ENCODE peak calls at places on chromosomes 11 and 22, in six cellular contexts. U, I, M, N, D and W are unnamed samples.

GRCh38 chr22:38005943-38006342 is 21.6 kb upstream of the SOX10 start:
- DNase-seq in U (no peak), N (no peak), I (no peak), M (no peak), D (no peak), W (no peak)

GRCh38 chr22:26907366-26907765 is 250.0 kb downstream of the MIAT start:
- DNase-seq in N (no peak), M (no peak), I (no peak), D (no peak), U (no peak), W (no peak)

GRCh38 chr11:4578624-4579023 is 2.9 kb upstream of the OR52I2 start:
- DNase-seq in I (no peak), M (no peak), U (no peak), N (no peak), D (no peak), W (no peak)

GRCh38 chr11:132840660-132841059 is 691.6 kb downstream of the OPCML start:
- DNase-seq in I (no peak), U (no peak), M (no peak), N (no peak), D (no peak), W (no peak)

GRCh38 chr22:18973264-18974031 is 37.4 kb upstream of the PRODH start:
- DNase-seq in M (no peak), N (no peak), D (no peak), U (no peak), I (no peak), W (no peak)

GRCh38 chr11:12888525-12889158 is 120.5 kb upstream of the RASSF10 start:
- DNase-seq in I (peak; percentile 83), M (peak; percentile 90), U (peak; percentile 72), N (peak; percentile 94), D (peak; percentile 65), W (peak; percentile 90)

GRCh38 chr11:37264783-37265182 is 666.7 kb upstream of the RAG2 start:
- DNase-seq in I (no peak), N (no peak), U (no peak), M (no peak), D (no peak), W (no peak)

GRCh38 chr11:12900496-12900895 is 108.6 kb upstream of the RASSF10 start:
- DNase-seq in U (no peak), I (peak; percentile 93), N (no peak), D (no peak), M (peak; percentile 94), W (peak; percentile 93)

GRCh38 chr22:36383110-36383581 is 4.6 kb downstream of the MYH9 start:
- DNase-seq in U (no peak), D (no peak), I (no peak), M (peak; percentile 94), N (no peak), W (peak; percentile 87)

DNA sequence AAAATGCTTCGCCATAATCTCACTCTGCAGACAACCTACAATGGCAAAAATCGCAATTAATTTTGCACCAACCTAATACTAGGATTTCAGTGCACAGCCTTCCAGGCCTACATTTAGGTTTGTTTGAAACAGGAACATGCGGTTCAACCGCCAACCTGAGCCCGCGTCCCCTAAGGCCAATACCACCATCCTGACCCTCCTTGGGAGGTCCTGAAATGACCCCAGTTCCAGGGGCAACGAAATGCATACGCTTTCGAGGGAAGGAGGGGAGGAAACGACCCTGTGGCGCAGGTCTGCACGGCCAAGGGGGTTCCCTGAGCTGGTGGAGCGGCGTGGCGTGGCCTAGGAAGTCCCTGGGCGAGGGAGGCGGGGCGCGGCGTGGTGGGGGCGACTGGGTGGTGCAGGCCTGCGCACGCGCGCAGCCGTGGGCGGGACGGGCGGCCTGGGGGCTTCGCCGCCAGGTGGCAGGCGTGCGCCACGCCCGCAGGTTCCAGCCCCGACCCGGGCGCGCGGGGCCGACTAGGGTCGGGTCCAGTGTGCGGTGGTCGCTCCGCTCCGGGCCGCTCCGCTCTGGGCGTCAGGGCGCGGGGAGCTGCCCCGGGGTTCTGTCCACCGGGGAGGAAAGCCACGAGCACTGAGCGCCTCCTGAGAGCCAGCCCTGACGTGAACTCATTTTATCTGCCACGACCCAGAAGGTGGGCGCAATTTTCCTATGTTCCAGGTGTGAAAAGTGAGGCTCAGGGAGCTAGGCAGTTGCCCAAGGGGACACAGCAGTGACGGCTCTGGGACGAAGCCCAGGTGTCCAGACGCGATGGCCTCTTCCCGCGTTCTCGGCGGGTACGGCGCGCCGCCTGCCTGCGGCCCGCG is 94.2 kb downstream of the SWAP70 start:
- DNase-seq in D (no peak), U (peak; percentile 74), I (peak; percentile 90), N (peak; percentile 83), M (peak; percentile 72), W (peak; percentile 76)
- H3K18ac ChIP-seq in D (peak overlapping the region; percentile 93), U (peak overlapping the region; percentile 96), I (peak overlapping the region; percentile 92), N (peak overlapping the region; percentile 78), M (peak overlapping the region; percentile 97), W (peak overlapping the region; percentile 93)

DNA sequence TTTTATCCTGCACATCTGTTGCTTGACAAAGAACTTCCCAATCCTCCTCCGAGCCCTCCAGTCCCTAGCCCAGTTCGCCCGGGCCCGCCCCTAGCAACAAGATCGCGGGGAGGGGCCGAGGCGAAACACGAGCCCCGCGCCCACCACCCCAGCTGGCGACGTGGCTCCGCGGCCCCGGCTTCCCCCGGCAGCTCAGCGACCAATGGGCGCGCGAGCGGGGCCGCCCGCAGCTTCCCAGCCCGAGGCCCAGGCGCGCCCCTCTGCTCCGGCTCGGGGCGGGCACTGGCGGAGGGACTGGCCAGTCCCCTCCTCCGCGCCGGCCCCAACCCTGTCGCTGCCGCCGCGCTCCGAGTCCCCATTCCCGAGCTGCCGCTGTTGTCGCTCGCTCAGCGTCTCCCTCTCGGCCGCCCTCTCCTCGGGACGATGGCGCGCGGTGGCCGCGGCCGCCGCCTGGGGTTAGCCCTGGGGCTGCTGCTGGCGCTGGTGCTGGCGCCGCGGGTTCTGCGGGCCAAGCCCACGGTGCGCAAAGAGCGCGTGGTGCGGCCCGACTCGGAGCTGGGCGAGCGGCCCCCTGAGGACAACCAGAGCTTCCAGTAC is at the start of gene RCN1:
- DNase-seq in U (peak; percentile 91), M (peak; percentile 86), D (peak; percentile 47), N (peak; percentile 95), I (peak; percentile 85), W (peak; percentile 91)
- H2BK120ac ChIP-seq in U (no peak within 1 kb of the TSS), M (peak within 1 kb of the TSS; percentile 92), D (no peak within 1 kb of the TSS), N (no peak within 1 kb of the TSS), I (peak within 1 kb of the TSS; percentile 100), W (peak within 1 kb of the TSS; percentile 50)

GRCh38 chr11:10899542-10899830 is 41.6 kb upstream of the ZBED5 start:
- DNase-seq in D (no peak), N (no peak), U (no peak), M (no peak), I (no peak), W (no peak)

GRCh38 chr11:10902301-10902700 is 44.4 kb upstream of the ZBED5 start:
- DNase-seq in D (no peak), I (no peak), U (no peak), M (no peak), N (no peak), W (no peak)

GRCh38 chr11:10902756-10903155 is 44.9 kb upstream of the ZBED5 start:
- DNase-seq in N (no peak), U (no peak), M (no peak), I (no peak), D (no peak), W (no peak)

GRCh38 chr11:10898763-10899541 is 41.1 kb upstream of the ZBED5 start:
- DNase-seq in D (no peak), N (no peak), M (no peak), U (no peak), I (no peak), W (no peak)

GRCh38 chr11:10900686-10901415 is 43.0 kb upstream of the ZBED5 start:
- DNase-seq in I (no peak), U (no peak), N (no peak), D (no peak), M (peak; percentile 57), W (peak; percentile 78)
- H3K4me3 ChIP-seq in I (no peak overlapping the region), U (no peak overlapping the region), N (no peak overlapping the region), D (no peak overlapping the region), M (no peak overlapping the region), W (peak overlapping the region; percentile 61)

GRCh38 chr22:41285820-41286638 is at the start of gene RANGAP1:
- DNase-seq in M (peak; percentile 98), I (peak; percentile 99), D (peak; percentile 95), N (peak; percentile 100), U (peak; percentile 97), W (peak; percentile 99)
- H3K18ac ChIP-seq in M (peak within 1 kb of the TSS; percentile 90), I (peak within 1 kb of the TSS; percentile 82), D (peak within 1 kb of the TSS; percentile 71), N (peak within 1 kb of the TSS; percentile 85), U (peak within 1 kb of the TSS; percentile 66), W (peak within 1 kb of the TSS; percentile 89)

DNA sequence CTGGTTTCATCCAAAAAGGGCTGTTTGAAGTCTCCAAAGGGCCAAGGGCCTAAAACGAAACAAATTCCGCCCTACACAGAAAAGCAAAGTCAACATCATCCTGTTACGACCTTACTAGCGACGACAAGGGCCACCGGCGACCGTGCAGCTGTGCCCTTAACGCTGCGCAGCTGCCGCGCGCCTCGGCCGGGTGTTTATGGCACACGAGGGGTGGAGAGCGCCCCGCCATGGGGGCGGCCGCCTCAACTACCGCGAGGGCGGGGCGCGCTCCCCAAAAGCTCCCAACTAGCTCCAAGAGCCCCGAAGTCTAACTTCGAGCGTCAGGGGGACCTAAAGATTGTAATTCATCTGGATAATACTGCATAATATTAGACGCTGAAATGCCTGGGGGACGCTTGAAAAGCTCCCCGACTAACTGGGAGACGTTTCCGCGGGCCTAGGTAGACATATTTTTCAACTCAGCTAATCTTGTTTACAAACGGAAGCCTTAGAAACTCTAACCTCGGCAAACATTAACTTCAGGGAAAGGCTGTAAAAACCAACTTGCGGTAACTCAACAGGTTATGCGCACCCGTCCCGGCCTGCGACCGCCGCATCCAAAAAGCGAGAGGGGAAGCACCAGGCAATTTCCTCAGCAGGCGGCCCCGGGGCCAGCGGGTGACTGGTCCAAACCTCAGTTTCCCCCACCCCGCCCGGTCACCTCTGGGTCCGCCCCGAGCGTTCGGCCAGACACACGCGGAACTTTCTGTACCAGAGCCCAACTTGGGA is 688 bp downstream of the TMEM123 start:
- DNase-seq in D (no peak), I (peak; percentile 50), M (peak; percentile 28), N (peak; percentile 74), U (peak; percentile 40), W (peak; percentile 74)
- H2BK120ac ChIP-seq in D (no peak overlapping the region), I (peak overlapping the region; percentile 81), M (peak overlapping the region; percentile 67), N (no peak overlapping the region), U (no peak overlapping the region), W (no peak overlapping the region)

DNA sequence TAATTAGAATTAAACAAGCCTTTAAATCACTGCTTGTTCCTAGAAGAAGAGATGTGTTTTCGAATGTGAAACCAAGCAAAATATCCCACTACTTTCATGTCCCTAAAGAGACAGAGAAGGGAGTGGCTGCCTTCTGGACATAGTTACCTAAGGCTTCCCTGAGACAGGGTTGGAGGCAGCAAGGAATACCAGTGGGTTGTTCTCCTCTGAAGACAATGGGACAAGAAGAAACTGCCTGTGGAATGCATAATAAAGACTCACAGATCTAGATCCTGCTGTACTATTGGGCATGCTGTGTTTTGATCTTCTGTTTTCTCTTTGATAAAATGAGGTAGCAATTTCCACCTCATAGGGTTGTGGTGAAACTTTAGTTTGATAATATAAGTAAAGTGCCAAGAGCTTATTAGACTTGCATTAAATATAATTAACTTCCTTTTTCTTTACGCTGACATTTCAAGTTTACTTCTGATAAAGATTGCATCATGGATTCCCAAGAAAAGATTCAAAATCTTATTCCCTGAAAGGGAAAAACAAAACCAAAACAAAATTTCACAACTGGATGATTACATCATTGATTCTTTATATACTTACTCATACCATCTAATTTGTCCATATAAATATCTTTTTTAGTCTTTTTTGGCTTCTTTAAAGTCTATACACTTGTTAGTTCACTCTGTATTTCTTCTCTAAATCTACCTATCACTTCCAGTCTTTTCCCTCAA is 621.2 kb downstream of the ETS1 start:
- DNase-seq in N (peak; percentile 4), I (no peak), U (no peak), D (no peak), M (peak; percentile 1), W (no peak)
- H3K4me3 ChIP-seq in N (no peak overlapping the region), I (no peak overlapping the region), U (no peak overlapping the region), D (no peak overlapping the region), M (no peak overlapping the region), W (no peak overlapping the region)